ENCODE peak calls at places on chromosome 16, in ten cellular contexts. G, S, E, P, T, U, F, M, Z and L are unnamed samples.

GRCh38 chr16:82094942-82095540 is 60.0 kb downstream of the HSD17B2 start:
- DNase-seq in G (no peak), U (no peak), M (no peak), T (no peak), F (no peak), S (no peak), P (no peak), Z (no peak), E (no peak), L (no peak)

GRCh38 chr16:31181102-31181830 is 1.3 kb downstream of the FUS start:
- DNase-seq in F (peak), E (peak), G (peak), T (no peak), P (no peak), M (peak), Z (no peak), U (peak), S (peak), L (peak)

GRCh38 chr16:12680531-12680930 is 123.2 kb downstream of the CPPED1 start:
- DNase-seq in S (no peak), G (no peak), U (no peak), M (no peak), F (no peak), E (no peak), P (no peak), T (no peak), Z (no peak), L (no peak)

GRCh38 chr16:82055728-82056549 is 20.9 kb downstream of the HSD17B2 start:
- DNase-seq in G (no peak), P (no peak), E (no peak), T (no peak), F (no peak), U (no peak), S (no peak), Z (no peak), M (no peak), L (no peak)

GRCh38 chr16:30741461-30741914 is 6.7 kb upstream of the PHKG2 start:
- DNase-seq in S (peak), G (no peak), E (no peak), M (no peak), Z (no peak), P (no peak), T (no peak), U (peak), F (peak), L (peak)

GRCh38 chr16:29306201-29306600 is 100.3 kb downstream of the NPIPB11 start:
- DNase-seq in M (no peak), T (no peak), Z (no peak), F (no peak), E (no peak), U (no peak), G (no peak), S (no peak), P (no peak), L (peak)

GRCh38 chr16:48041861-48042435 is 113.8 kb downstream of the ABCC12 start:
- DNase-seq in Z (no peak), S (no peak), E (no peak), U (no peak), P (no peak), M (no peak), G (no peak), T (no peak), F (no peak), L (no peak)

GRCh38 chr16:11229906-11230305 is 26.1 kb downstream of the SOCS1 start:
- DNase-seq in G (no peak), T (no peak), S (no peak), Z (no peak), F (no peak), P (no peak), E (no peak), M (no peak), U (no peak), L (no peak)

GRCh38 chr16:27324851-27325301 is 11.1 kb downstream of the IL4R start:
- DNase-seq in S (no peak), P (no peak), T (no peak), Z (no peak), G (no peak), M (no peak), F (no peak), U (no peak), E (no peak), L (no peak)

GRCh38 chr16:65763640-65764305 is 602.7 kb upstream of the CDH5 start:
- DNase-seq in U (no peak), F (no peak), M (no peak), E (no peak), G (no peak), S (no peak), T (no peak), P (no peak), Z (no peak), L (no peak)

GRCh38 chr16:27486344-27486743 is 63.4 kb downstream of the GTF3C1 start:
- DNase-seq in S (no peak), M (no peak), U (no peak), T (no peak), Z (no peak), F (no peak), E (no peak), G (no peak), P (no peak), L (no peak)

GRCh38 chr16:87207509-87207908 is 109.7 kb downstream of the C16orf95 start:
- DNase-seq in M (no peak), Z (no peak), S (peak), P (no peak), U (peak), T (no peak), G (no peak), E (no peak), F (no peak), L (no peak)

GRCh38 chr16:13919330-13919682 is 648 bp upstream of the ERCC4 start:
- DNase-seq in E (no peak), G (no peak), M (peak), Z (no peak), U (peak), P (no peak), S (peak), T (peak), F (peak), L (no peak)

GRCh38 chr16:28985206-28985605 is 354 bp downstream of the LAT start:
- DNase-seq in S (no peak), Z (no peak), E (peak), P (no peak), F (no peak), T (no peak), U (no peak), M (no peak), G (no peak), L (no peak)

GRCh38 chr16:83574388-83574787 is 233.4 kb upstream of the HSBP1 start:
- DNase-seq in M (no peak), S (peak), T (no peak), Z (no peak), P (no peak), G (no peak), E (no peak), U (peak), F (no peak), L (no peak)

GRCh38 chr16:70453891-70454220 is 539 bp upstream of the FCSK start:
- DNase-seq in E (no peak), F (no peak), S (peak), G (no peak), U (no peak), T (no peak), Z (no peak), P (no peak), M (no peak), L (no peak)

GRCh38 chr16:83781-84615 is 6.0 kb downstream of the MPG start:
- DNase-seq in Z (no peak), G (no peak), P (no peak), M (no peak), E (no peak), U (peak), T (no peak), S (no peak), F (no peak), L (no peak)

GRCh38 chr16:4882633-4883285 is 35.5 kb downstream of the UBN1 start:
- DNase-seq in T (no peak), F (no peak), M (no peak), U (peak), P (no peak), G (no peak), Z (no peak), E (no peak), S (no peak), L (peak)

GRCh38 chr16:89052191-89052787 is 41.4 kb upstream of the ACSF3 start:
- DNase-seq in F (no peak), S (no peak), Z (no peak), U (no peak), E (no peak), P (no peak), T (no peak), M (no peak), G (no peak), L (no peak)

GRCh38 chr16:54199486-54200160 is 87.0 kb downstream of the IRX3 start:
- DNase-seq in E (no peak), G (no peak), S (no peak), T (no peak), M (no peak), F (no peak), P (no peak), Z (no peak), U (no peak), L (no peak)

GRCh38 chr16:49280022-49280741 is 1.5 kb downstream of the CBLN1 start:
- DNase-seq in M (no peak), U (no peak), G (no peak), F (peak), E (no peak), S (no peak), T (no peak), Z (no peak), P (no peak), L (no peak)

GRCh38 chr16:49461517-49461951 is 87.9 kb downstream of the C16orf78 start:
- DNase-seq in M (no peak), E (no peak), G (no peak), P (no peak), F (no peak), U (no peak), S (no peak), T (no peak), Z (no peak), L (peak)

GRCh38 chr16:89691231-89691985 is 4.9 kb downstream of the CDK10 start:
- DNase-seq in E (no peak), G (no peak), F (no peak), U (no peak), Z (no peak), M (no peak), T (no peak), P (no peak), S (no peak), L (no peak)

GRCh38 chr16:50668368-50669008 is 12.6 kb downstream of the SNX20 start:
- DNase-seq in M (no peak), T (no peak), E (no peak), P (no peak), U (no peak), F (no peak), S (no peak), Z (no peak), G (no peak), L (no peak)